ENCODE peak calls at places on chromosome 9, in four cellular contexts. X is CD8-positive, alpha-beta memory T cell; W is aorta; O is kidney. Z is an unnamed sample.

GRCh38 chr9:447230-448025 is 232.8 kb downstream of the DOCK8 start:
- DNase-seq in X (peak), W (no peak), O (no peak), Z (no peak)

GRCh38 chr9:129287595-129288305 is 109.7 kb upstream of the IER5L start:
- DNase-seq in X (no peak), W (peak), O (peak), Z (no peak)

GRCh38 chr9:2257530-2257929 is 242.4 kb downstream of the SMARCA2 start:
- DNase-seq in X (no peak), W (no peak), O (no peak), Z (no peak)

GRCh38 chr9:105216440-105217178 is 27.8 kb upstream of the SLC44A1 start:
- DNase-seq in X (no peak), W (no peak), O (no peak), Z (peak)

GRCh38 chr9:136721339-136722092 is 9.1 kb downstream of the DIPK1B start:
- DNase-seq in X (no peak), W (no peak), O (no peak), Z (no peak)

GRCh38 chr9:123654218-123654617 is 275.7 kb downstream of the DENND1A start:
- DNase-seq in X (no peak), W (no peak), O (no peak), Z (no peak)

GRCh38 chr9:79939819-79940218 is 368.1 kb downstream of the TLE4 start:
- DNase-seq in X (no peak), W (no peak), O (no peak), Z (no peak)

GRCh38 chr9:77176686-77177142 is 620 bp upstream of the VPS13A start:
- DNase-seq in X (no peak), W (no peak), O (no peak), Z (no peak)

GRCh38 chr9:99851028-99851822 is 29.5 kb downstream of the NR4A3 start:
- DNase-seq in X (peak), W (no peak), O (no peak), Z (no peak)

GRCh38 chr9:126805546-126806262 is 864 bp downstream of the ZBTB43 start:
- DNase-seq in X (peak), W (no peak), O (peak), Z (no peak)

GRCh38 chr9:134936021-134936761 is 18.5 kb upstream of the FCN1 start:
- DNase-seq in X (no peak), W (peak), O (peak), Z (no peak)

GRCh38 chr9:33166263-33167083 is 663 bp downstream of the B4GALT1 start:
- DNase-seq in X (peak), W (peak), O (no peak), Z (no peak)

GRCh38 chr9:114037961-114038723 is 40.0 kb downstream of the AMBP start:
- DNase-seq in X (no peak), W (no peak), O (peak), Z (peak)

GRCh38 chr9:109120204-109120789 is 550 bp upstream of the TMEM245 start:
- DNase-seq in X (no peak), W (no peak), O (no peak), Z (no peak)

GRCh38 chr9:75229605-75230332 is 141.5 kb downstream of the OSTF1 start:
- DNase-seq in X (no peak), W (peak), O (peak), Z (no peak)

GRCh38 chr9:133619791-133620190 is 10.6 kb upstream of the FAM163B start:
- DNase-seq in X (peak), W (peak), O (peak), Z (no peak)

GRCh38 chr9:73202992-73203391 is 51.3 kb downstream of the ANXA1 start:
- DNase-seq in X (no peak), W (no peak), O (no peak), Z (no peak)

GRCh38 chr9:10571699-10572098 is 41.1 kb downstream of the PTPRD start:
- DNase-seq in X (no peak), W (no peak), O (no peak), Z (no peak)

GRCh38 chr9:5799314-5799713 is 33.6 kb downstream of the ERMP1 start:
- DNase-seq in X (no peak), W (no peak), O (no peak), Z (no peak)

GRCh38 chr9:109117856-109118801 is 1.6 kb downstream of the TMEM245 start:
- DNase-seq in X (no peak), W (no peak), O (peak), Z (no peak)

GRCh38 chr9:8694983-8695588 is 895.5 kb upstream of the DMAC1 start:
- DNase-seq in X (no peak), W (no peak), O (no peak), Z (no peak)

GRCh38 chr9:137606734-137607138 is 1.2 kb downstream of the ARRDC1 start:
- DNase-seq in X (no peak), W (peak), O (peak), Z (no peak)

GRCh38 chr9:70410368-70410767 is 4.1 kb downstream of the KLF9 start:
- DNase-seq in X (no peak), W (no peak), O (no peak), Z (no peak)

GRCh38 chr9:76893395-76893932 is 12.4 kb downstream of the PRUNE2 start:
- DNase-seq in X (no peak), W (peak), O (no peak), Z (peak)

GRCh38 chr9:69785757-69786156 is 25.9 kb upstream of the PTAR1 start:
- DNase-seq in X (no peak), W (no peak), O (no peak), Z (no peak)

GRCh38 chr9:119458068-119458467 is 88.8 kb upstream of the BRINP1 start:
- DNase-seq in X (no peak), W (no peak), O (no peak), Z (no peak)

GRCh38 chr9:33445941-33446506 is 1.4 kb downstream of the AQP3 start:
- DNase-seq in X (no peak), W (no peak), O (no peak), Z (no peak)

GRCh38 chr9:69391946-69392345 is 66.9 kb downstream of the ENTREP1 start:
- DNase-seq in X (no peak), W (no peak), O (no peak), Z (no peak)

GRCh38 chr9:123834907-123835562 is 94.9 kb downstream of the DENND1A start:
- DNase-seq in X (peak), W (no peak), O (no peak), Z (no peak)

GRCh38 chr9:110769667-110770066 is 101.1 kb downstream of the MUSK start:
- DNase-seq in X (no peak), W (no peak), O (no peak), Z (no peak)

GRCh38 chr9:100577776-100578448 is at the start of gene CAVIN4:
- DNase-seq in X (no peak), W (no peak), O (no peak), Z (no peak)

GRCh38 chr9:123414921-123415592 is 59.1 kb downstream of the CRB2 start:
- DNase-seq in X (no peak), W (peak), O (peak), Z (no peak)

GRCh38 chr9:87148391-87149237 is 201.3 kb upstream of the GAS1 start:
- DNase-seq in X (no peak), W (peak), O (peak), Z (peak)
- H3K27ac ChIP-seq in X (no peak), W (peak), O (peak), Z (peak)

GRCh38 chr9:89519393-89519805 is 21.5 kb upstream of the SEMA4D start:
- DNase-seq in X (no peak), W (no peak), O (peak), Z (no peak)
- H3K4me3 ChIP-seq in X (peak), W (no peak), O (no peak), Z (no peak)

GRCh38 chr9:122274055-122274454 is 9.4 kb downstream of the MRRF start:
- DNase-seq in X (no peak), W (no peak), O (no peak), Z (no peak)

GRCh38 chr9:122265265-122265900 is 701 bp downstream of the MRRF start:
- DNase-seq in X (peak), W (no peak), O (no peak), Z (no peak)

GRCh38 chr9:122264360-122265264 is at the start of the genes MRRF and RBM18:
- DNase-seq in X (peak), W (peak), O (peak), Z (peak)

GRCh38 chr9:122263699-122264349 is 816 bp downstream of the RBM18 start:
- DNase-seq in X (no peak), W (no peak), O (no peak), Z (no peak)

GRCh38 chr9:122268041-122268814 is 3.5 kb downstream of the MRRF start:
- DNase-seq in X (no peak), W (no peak), O (no peak), Z (no peak)
- H3K27ac ChIP-seq in X (no peak), W (no peak), O (no peak), Z (no peak)

GRCh38 chr9:18822850-18823249 is 210.2 kb downstream of the SAXO1 start:
- DNase-seq in X (no peak), W (no peak), O (no peak), Z (no peak)
- H3K4me3 ChIP-seq in X (no peak), W (no peak), O (no peak), Z (no peak)

DNA sequence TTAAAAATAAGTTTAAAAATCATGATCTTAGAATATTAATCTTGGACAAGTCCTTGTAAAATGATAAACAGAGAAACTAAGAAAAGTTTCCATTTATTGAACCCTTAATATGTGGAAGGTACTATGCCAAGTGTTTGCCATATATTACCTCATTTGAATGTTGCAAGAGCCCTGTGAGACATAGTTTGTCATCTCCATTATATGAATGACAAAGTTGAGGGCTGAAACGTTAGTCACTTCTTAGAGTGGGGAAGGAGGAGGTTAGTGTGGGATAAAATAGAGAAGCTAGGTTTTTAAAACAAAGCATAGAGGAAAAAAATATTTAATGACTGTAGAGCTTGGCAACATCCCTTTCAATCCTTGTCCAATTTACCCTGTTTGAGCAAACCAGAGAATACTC is 2.0 kb downstream of the TNC start:
- DNase-seq in X (no peak), W (no peak), O (no peak), Z (no peak)
- H3K27ac ChIP-seq in X (no peak), W (no peak), O (no peak), Z (no peak)

DNA sequence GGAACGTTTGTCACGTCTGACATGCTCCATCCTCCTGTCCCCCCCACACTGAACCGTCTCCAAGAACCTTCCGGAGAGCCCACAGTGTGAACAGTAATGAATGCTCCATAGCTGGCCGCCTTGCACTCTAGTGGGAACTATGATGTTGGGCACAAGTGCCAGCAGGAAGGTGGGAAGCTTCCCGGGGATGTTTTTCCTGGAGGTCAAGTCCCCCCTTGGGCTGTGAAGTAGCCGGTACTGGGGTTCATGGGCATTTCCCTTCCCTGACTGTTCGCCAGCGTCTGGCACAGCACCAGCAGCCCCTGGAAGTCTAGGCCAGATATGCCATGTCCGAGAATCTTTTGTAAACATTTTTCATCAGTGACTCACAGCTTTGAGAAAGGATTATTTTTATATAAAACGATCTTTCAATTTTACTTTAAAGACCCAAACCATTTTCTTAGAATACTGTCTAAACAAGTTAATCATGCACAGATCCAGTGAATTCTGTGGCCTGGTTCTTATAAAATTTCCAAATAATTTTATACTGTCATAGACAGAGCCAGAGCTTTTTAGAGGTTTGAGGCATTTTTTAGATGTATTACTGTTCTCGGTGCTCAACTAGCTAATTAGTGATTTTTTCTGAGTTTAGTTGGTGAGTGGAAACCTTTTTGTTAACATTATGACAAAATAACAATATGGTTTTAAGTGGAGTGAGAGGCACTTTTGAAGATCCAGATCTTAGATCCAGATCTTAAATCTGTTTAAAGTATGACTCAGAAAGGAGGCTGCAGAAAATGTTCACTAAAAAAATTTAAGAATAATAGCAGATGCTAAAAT is 11.6 kb downstream of the ABL1 start:
- DNase-seq in X (no peak), W (peak), O (peak), Z (no peak)
- H3K4me3 ChIP-seq in X (no peak), W (peak), O (peak), Z (peak)

GRCh38 chr9:36144322-36145206 is 8.0 kb downstream of the GLIPR2 start:
- DNase-seq in X (no peak), W (peak), O (no peak), Z (no peak)

GRCh38 chr9:36142510-36143161 is 6.1 kb downstream of the GLIPR2 start:
- DNase-seq in X (no peak), W (no peak), O (no peak), Z (no peak)

GRCh38 chr9:36141761-36142160 is 5.2 kb downstream of the GLIPR2 start:
- DNase-seq in X (no peak), W (no peak), O (no peak), Z (no peak)

GRCh38 chr9:36141288-36141687 is 4.8 kb downstream of the GLIPR2 start:
- DNase-seq in X (no peak), W (no peak), O (peak), Z (no peak)

DNA sequence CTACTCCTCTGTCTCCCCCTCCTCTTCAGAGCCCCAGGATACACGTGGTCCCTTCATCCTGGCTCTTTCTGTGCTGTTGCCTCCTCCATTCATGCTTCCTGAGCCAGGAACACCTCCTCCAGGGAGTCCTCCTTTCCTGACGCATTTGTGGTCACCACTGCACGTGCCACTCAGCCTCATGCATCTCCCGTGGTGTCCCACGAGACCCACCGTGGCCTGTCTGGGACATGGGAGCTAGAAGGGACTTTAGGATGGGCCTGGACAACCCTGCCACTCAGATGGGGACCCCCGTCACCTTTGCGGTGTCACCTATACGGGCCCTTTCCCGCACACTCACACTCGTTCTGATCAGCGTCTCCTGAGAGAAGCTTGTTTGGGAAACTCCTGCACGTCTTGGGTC is 6.7 kb downstream of the GLIPR2 start:
- DNase-seq in X (no peak), W (peak), O (no peak), Z (no peak)
- H3K27ac ChIP-seq in X (peak), W (peak), O (peak), Z (peak)

GRCh38 chr9:86943871-86944240 is 3.5 kb downstream of the GAS1 start:
- DNase-seq in X (no peak), W (no peak), O (no peak), Z (no peak)
- H3K4me3 ChIP-seq in X (no peak), W (no peak), O (peak), Z (no peak)